ENCODE peak calls at places on chromosome 9, in six cellular contexts. W, H, X, O, L and P are unnamed samples.

GRCh38 chr9:38244971-38245370 is 147.5 kb upstream of the ALDH1B1 start:
- DNase-seq in X (no peak), O (no peak), H (no peak), W (no peak), L (no peak), P (no peak)

GRCh38 chr9:137085918-137086530 is 761 bp upstream of the MAN1B1 start:
- DNase-seq in O (no peak), X (peak), H (peak), L (peak), W (no peak), P (no peak)

GRCh38 chr9:136880651-136881050 is 5.7 kb upstream of the TRAF2 start:
- DNase-seq in L (no peak), H (no peak), W (no peak), X (no peak), O (no peak), P (no peak)

GRCh38 chr9:75039804-75040203 is 11.7 kb upstream of the CARNMT1 start:
- DNase-seq in H (no peak), X (no peak), W (no peak), O (no peak), L (no peak), P (no peak)

GRCh38 chr9:341634-342421 is 127.2 kb downstream of the DOCK8 start:
- DNase-seq in X (no peak), O (no peak), W (no peak), H (no peak), L (no peak), P (no peak)

GRCh38 chr9:33159058-33159759 is 7.9 kb downstream of the B4GALT1 start:
- DNase-seq in X (peak), L (no peak), H (no peak), W (peak), O (no peak), P (no peak)

GRCh38 chr9:69805962-69806633 is 14.5 kb upstream of the CFAP95 start:
- DNase-seq in H (no peak), L (no peak), O (no peak), X (no peak), W (no peak), P (peak)

GRCh38 chr9:4831119-4831518 is 38.4 kb downstream of the RCL1 start:
- DNase-seq in W (peak), O (no peak), H (no peak), L (no peak), X (no peak), P (no peak)

GRCh38 chr9:136191549-136192286 is 13.2 kb downstream of the LHX3 start:
- DNase-seq in O (no peak), W (no peak), H (no peak), X (no peak), L (no peak), P (no peak)

GRCh38 chr9:131601683-131602181 is 56.4 kb downstream of the PRRT1B start:
- DNase-seq in L (no peak), W (no peak), X (no peak), H (no peak), O (no peak), P (no peak)

GRCh38 chr9:129481824-129482511 is 138.9 kb downstream of the C9orf50 start:
- DNase-seq in X (no peak), H (no peak), L (no peak), O (no peak), W (no peak), P (no peak)

GRCh38 chr9:113711251-113711650 is 164.9 kb upstream of the ZNF618 start:
- DNase-seq in X (no peak), W (no peak), O (no peak), H (no peak), L (no peak), P (no peak)

GRCh38 chr9:121360975-121361374 is 9.1 kb downstream of the STOM start:
- DNase-seq in L (peak), O (no peak), W (peak), X (no peak), H (no peak), P (no peak)

GRCh38 chr9:86990276-86990675 is 43.0 kb upstream of the GAS1 start:
- DNase-seq in W (no peak), X (no peak), O (no peak), H (no peak), L (no peak), P (no peak)

GRCh38 chr9:116737137-116737546 is 50.0 kb downstream of the TRIM32 start:
- DNase-seq in X (peak), L (peak), W (peak), H (peak), O (peak), P (peak)

GRCh38 chr9:38132956-38133355 is 63.9 kb upstream of the SHB start:
- DNase-seq in H (no peak), O (no peak), X (no peak), L (no peak), W (no peak), P (no peak)

GRCh38 chr9:131254107-131254491 is 22.2 kb downstream of the FAM78A start:
- DNase-seq in L (no peak), H (no peak), W (no peak), O (no peak), X (no peak), P (peak)

GRCh38 chr9:135076876-135077430 is 10.5 kb upstream of the OLFM1 start:
- DNase-seq in W (no peak), X (peak), L (no peak), H (peak), O (no peak), P (no peak)

GRCh38 chr9:17380126-17380861 is 198.6 kb upstream of the SH3GL2 start:
- DNase-seq in W (no peak), X (no peak), H (no peak), O (no peak), L (peak), P (no peak)

GRCh38 chr9:117448066-117448465 is 33.2 kb upstream of the ASTN2 start:
- DNase-seq in O (no peak), L (no peak), X (no peak), W (no peak), H (no peak), P (no peak)

GRCh38 chr9:755454-756381 is 85.8 kb upstream of the DMRT1 start:
- DNase-seq in W (peak), L (peak), O (no peak), X (no peak), H (no peak), P (no peak)

GRCh38 chr9:134987376-134987775 is 69.7 kb upstream of the FCN1 start:
- DNase-seq in L (no peak), O (no peak), W (no peak), H (no peak), X (no peak), P (no peak)

GRCh38 chr9:81456431-81456970 is 232.8 kb downstream of the TLE1 start:
- DNase-seq in X (no peak), H (no peak), O (no peak), L (no peak), W (peak), P (no peak)

DNA sequence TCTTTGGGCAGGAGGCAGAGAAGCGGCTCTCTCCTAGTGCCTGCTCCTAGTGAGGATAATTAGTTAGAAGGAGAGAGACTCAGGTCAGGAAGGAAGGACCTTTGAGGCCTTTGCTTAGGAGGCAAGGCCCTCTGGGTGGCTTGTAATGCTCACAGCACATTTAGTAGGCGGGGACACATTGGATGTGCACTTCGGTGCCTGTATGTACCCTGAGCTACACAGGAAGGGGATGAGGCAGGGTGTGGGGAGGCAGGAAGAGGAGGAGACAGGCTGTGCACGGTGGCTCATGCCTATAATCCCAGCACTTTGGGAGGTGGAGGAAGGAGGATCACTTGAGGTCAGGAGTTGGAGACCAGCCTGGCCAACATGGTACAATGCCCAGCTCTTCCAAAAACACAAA is 7.2 kb upstream of the LCN2 start:
- DNase-seq in H (no peak), X (peak), W (no peak), L (no peak), O (no peak), P (no peak)
- H3K27ac ChIP-seq in H (no peak), X (no peak), W (no peak), L (no peak), O (no peak), P (no peak)

DNA sequence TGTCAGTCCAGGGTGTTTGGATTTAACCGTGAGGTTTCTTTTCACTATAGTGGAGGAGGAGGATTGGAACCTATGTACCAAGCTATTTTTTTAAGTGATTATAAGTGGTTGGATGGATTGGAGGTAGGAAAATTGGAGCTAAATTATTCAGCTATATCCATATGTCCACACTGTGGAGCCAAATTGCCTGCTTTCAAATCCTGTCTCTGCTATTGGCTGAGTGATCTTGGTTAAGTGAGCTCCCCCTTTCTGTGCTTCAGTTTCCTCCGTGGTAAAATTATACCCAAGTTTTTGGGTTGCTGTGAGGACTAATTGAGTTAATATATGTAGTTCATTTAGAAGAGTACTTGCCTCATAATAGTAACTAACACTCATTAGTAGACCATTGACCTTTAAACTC is 2.5 kb downstream of the CENPP start:
- DNase-seq in H (no peak), O (no peak), X (no peak), W (peak), L (peak), P (no peak)
- H3K27ac ChIP-seq in H (no peak), O (no peak), X (no peak), W (no peak), L (no peak), P (no peak)

GRCh38 chr9:133687856-133688761 is 50.0 kb downstream of the SARDH start:
- DNase-seq in H (no peak), O (no peak), L (no peak), X (no peak), W (no peak), P (no peak)
- H3K27ac ChIP-seq in H (no peak), O (no peak), L (no peak), X (no peak), W (no peak), P (no peak)

GRCh38 chr9:91040371-91041215 is 239.0 kb downstream of the SYK start:
- DNase-seq in X (no peak), W (peak), O (no peak), H (no peak), L (no peak), P (no peak)

GRCh38 chr9:91039125-91039834 is 237.7 kb downstream of the SYK start:
- DNase-seq in O (no peak), H (no peak), W (no peak), X (peak), L (no peak), P (no peak)

GRCh38 chr9:91038483-91039124 is 237.0 kb downstream of the SYK start:
- DNase-seq in L (no peak), O (no peak), X (peak), W (no peak), H (no peak), P (no peak)

GRCh38 chr9:91037511-91038482 is 236.2 kb downstream of the SYK start:
- DNase-seq in X (peak), W (peak), O (no peak), H (peak), L (peak), P (no peak)

DNA sequence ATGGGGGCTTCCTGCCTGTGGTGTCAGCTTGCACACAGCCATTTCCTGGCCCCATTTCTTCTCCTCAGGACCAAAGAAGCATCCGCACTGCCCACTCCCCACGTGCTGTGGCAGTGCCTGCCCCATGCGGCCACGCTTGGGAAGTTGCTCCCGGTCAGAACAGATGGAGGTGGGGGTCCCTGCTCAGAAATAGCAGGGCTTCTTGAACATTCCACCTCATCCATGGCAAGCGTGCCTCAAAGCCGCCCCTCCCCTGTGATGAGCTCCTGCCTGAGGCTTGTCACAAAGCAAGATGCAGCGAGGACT is 238.2 kb downstream of the SYK start:
- DNase-seq in L (no peak), X (no peak), O (no peak), H (no peak), W (no peak), P (no peak)
- H3K27ac ChIP-seq in L (no peak), X (no peak), O (no peak), H (no peak), W (peak), P (no peak)

GRCh38 chr9:35533398-35533797 is 43.5 kb downstream of the RUSC2 start:
- DNase-seq in X (no peak), H (no peak), W (peak), O (no peak), L (no peak), P (no peak)

GRCh38 chr9:35540315-35540714 is 50.4 kb downstream of the RUSC2 start:
- DNase-seq in X (no peak), H (no peak), W (no peak), O (no peak), L (no peak), P (no peak)

GRCh38 chr9:35537898-35538297 is 48.0 kb downstream of the RUSC2 start:
- DNase-seq in L (no peak), H (no peak), X (no peak), O (no peak), W (no peak), P (no peak)

GRCh38 chr9:35538361-35539234 is 48.7 kb downstream of the RUSC2 start:
- DNase-seq in L (no peak), X (no peak), H (peak), W (peak), O (no peak), P (peak)
- H3K27ac ChIP-seq in L (peak), X (peak), H (peak), W (peak), O (peak), P (peak)

GRCh38 chr9:89661391-89661949 is 56.7 kb downstream of the GADD45G start:
- DNase-seq in O (no peak), W (no peak), H (peak), L (no peak), X (peak), P (no peak)
- H3K27ac ChIP-seq in O (no peak), W (no peak), H (peak), L (no peak), X (peak), P (peak)